ENCODE peak calls at places on chromosome 6, in five cellular contexts. O is SK-N-SH, T is neuronal stem cell, D is hippocampal formation, G is T-helper 17 cell. W is an unnamed sample.

GRCh38 chr6:161169060-161169459 is 104.8 kb downstream of the AGPAT4 start:
- DNase-seq in O (no peak), T (no peak), D (no peak), G (no peak), W (no peak)

GRCh38 chr6:132789398-132789780 is 9.0 kb downstream of the SLC18B1 start:
- DNase-seq in O (no peak), T (no peak), D (no peak), G (no peak), W (no peak)

GRCh38 chr6:17705428-17705777 is 1.3 kb downstream of the NUP153 start:
- DNase-seq in O (peak; percentile 69), T (no peak), D (no peak), G (no peak), W (no peak)

GRCh38 chr6:125906158-125906998 is 50.2 kb upstream of the HINT3 start:
- DNase-seq in O (peak; percentile 29), T (peak; percentile 24), D (no peak), G (no peak), W (no peak)

GRCh38 chr6:154737424-154737823 is 4.2 kb downstream of the SCAF8 start:
- DNase-seq in O (no peak), T (no peak), D (no peak), G (no peak), W (no peak)

GRCh38 chr6:167467793-167468431 is 143.0 kb downstream of the TTLL2 start:
- DNase-seq in O (no peak), T (no peak), D (no peak), G (no peak), W (no peak)

GRCh38 chr6:45814772-45815171 is 200.9 kb downstream of the CLIC5 start:
- DNase-seq in O (no peak), T (no peak), D (no peak), G (no peak), W (no peak)

GRCh38 chr6:17505062-17505476 is 95.0 kb upstream of the FAM8A1 start:
- DNase-seq in O (peak; percentile 32), T (no peak), D (no peak), G (no peak), W (no peak)

GRCh38 chr6:55260181-55260580 is 67.1 kb upstream of the GFRAL start:
- DNase-seq in O (no peak), T (no peak), D (no peak), G (no peak), W (no peak)

GRCh38 chr6:834879-835278 is 141.9 kb upstream of the EXOC2 start:
- DNase-seq in O (no peak), T (no peak), D (no peak), G (no peak), W (no peak)

GRCh38 chr6:3139090-3139903 is 18.0 kb downstream of the TUBB2A start:
- DNase-seq in O (no peak), T (no peak), D (peak; percentile 45), G (no peak), W (peak; percentile 85)

GRCh38 chr6:106102034-106102433 is 15.9 kb downstream of the PRDM1 start:
- DNase-seq in O (no peak), T (no peak), D (no peak), G (no peak), W (no peak)

GRCh38 chr6:156102129-156102528 is 646.5 kb upstream of the NOX3 start:
- DNase-seq in O (no peak), T (no peak), D (no peak), G (no peak), W (no peak)

GRCh38 chr6:7505196-7505699 is 36.2 kb upstream of the DSP start:
- DNase-seq in O (peak; percentile 41), T (peak; percentile 9), D (peak; percentile 1), G (no peak), W (no peak)

GRCh38 chr6:22062807-22063408 is 233.9 kb downstream of the PRL start:
- DNase-seq in O (no peak), T (no peak), D (peak; percentile 7), G (no peak), W (no peak)

GRCh38 chr6:6225885-6226284 is 94.6 kb downstream of the F13A1 start:
- DNase-seq in O (no peak), T (no peak), D (no peak), G (no peak), W (no peak)

GRCh38 chr6:14596410-14596809 is 478.8 kb downstream of the CD83 start:
- DNase-seq in O (no peak), T (no peak), D (no peak), G (no peak), W (no peak)

GRCh38 chr6:37993596-37993995 is 174.1 kb downstream of the ZFAND3 start:
- DNase-seq in O (no peak), T (no peak), D (no peak), G (no peak), W (no peak)

GRCh38 chr6:134115715-134116074 is 63.3 kb upstream of the SLC2A12 start:
- DNase-seq in O (peak; percentile 22), T (no peak), D (peak; percentile 78), G (no peak), W (no peak)

GRCh38 chr6:156167289-156168076 is 609.7 kb upstream of the ARID1B start:
- DNase-seq in O (no peak), T (no peak), D (no peak), G (no peak), W (no peak)

GRCh38 chr6:145491126-145491525 is 244.2 kb downstream of the EPM2A start:
- DNase-seq in O (no peak), T (no peak), D (no peak), G (no peak), W (no peak)

GRCh38 chr6:56359201-56359899 is 112.0 kb upstream of the COL21A1 start:
- DNase-seq in O (peak; percentile 50), T (peak; percentile 75), D (peak; percentile 77), G (peak; percentile 13), W (no peak)